ENCODE peak calls at places on chromosomes 12 and 14, in seven cellular contexts. One of them, this sample, is unnamed.

GRCh38 chr12:96454396-96454795 is 35.0 kb upstream of the CFAP54 start:
- DNase-seq in neuronal stem cell: no peak
- DNase-seq in mammary epithelial cell: peak; percentile 71
- DNase-seq in MM.1S: no peak
- DNase-seq in neural progenitor cell: no peak
- DNase-seq in endothelial cell of umbilical vein: no peak
- DNase-seq in HCT116: no peak
- DNase-seq in this sample: no peak

GRCh38 chr12:104975621-104976343 is 10.3 kb upstream of the NOPCHAP1 start:
- DNase-seq in MM.1S: no peak
- DNase-seq in mammary epithelial cell: peak; percentile 82
- DNase-seq in neuronal stem cell: no peak
- DNase-seq in neural progenitor cell: no peak
- DNase-seq in HCT116: no peak
- DNase-seq in endothelial cell of umbilical vein: no peak
- DNase-seq in this sample: no peak

GRCh38 chr14:90720336-90720735 is 95.9 kb downstream of the TTC7B start:
- DNase-seq in HCT116: no peak
- DNase-seq in mammary epithelial cell: no peak
- DNase-seq in neural progenitor cell: no peak
- DNase-seq in MM.1S: no peak
- DNase-seq in endothelial cell of umbilical vein: no peak
- DNase-seq in neuronal stem cell: no peak
- DNase-seq in this sample: no peak

GRCh38 chr14:91754819-91755218 is 22.9 kb upstream of the CATSPERB start:
- DNase-seq in MM.1S: no peak
- DNase-seq in mammary epithelial cell: no peak
- DNase-seq in HCT116: no peak
- DNase-seq in endothelial cell of umbilical vein: no peak
- DNase-seq in neural progenitor cell: no peak
- DNase-seq in neuronal stem cell: no peak
- DNase-seq in this sample: peak; percentile 62

GRCh38 chr12:66467932-66468331 is 165.6 kb downstream of the HELB start:
- DNase-seq in HCT116: peak; percentile 46
- DNase-seq in mammary epithelial cell: peak; percentile 6
- DNase-seq in MM.1S: peak; percentile 7
- DNase-seq in endothelial cell of umbilical vein: no peak
- DNase-seq in neural progenitor cell: no peak
- DNase-seq in neuronal stem cell: no peak
- DNase-seq in this sample: no peak

GRCh38 chr12:118357327-118358007 is 15.2 kb downstream of the TAOK3 start:
- DNase-seq in neural progenitor cell: no peak
- DNase-seq in endothelial cell of umbilical vein: peak; percentile 70
- DNase-seq in neuronal stem cell: no peak
- DNase-seq in MM.1S: no peak
- DNase-seq in HCT116: peak; percentile 63
- DNase-seq in mammary epithelial cell: peak; percentile 54
- DNase-seq in this sample: peak; percentile 71

GRCh38 chr12:2119266-2119665 is 66.5 kb downstream of the CACNA1C start:
- DNase-seq in endothelial cell of umbilical vein: no peak
- DNase-seq in HCT116: no peak
- DNase-seq in mammary epithelial cell: no peak
- DNase-seq in neural progenitor cell: no peak
- DNase-seq in neuronal stem cell: no peak
- DNase-seq in MM.1S: no peak
- DNase-seq in this sample: no peak

GRCh38 chr14:96096639-96097610 is 57.8 kb downstream of the C14orf132 start:
- DNase-seq in HCT116: no peak
- DNase-seq in endothelial cell of umbilical vein: no peak
- DNase-seq in MM.1S: no peak
- DNase-seq in neural progenitor cell: no peak
- DNase-seq in neuronal stem cell: no peak
- DNase-seq in mammary epithelial cell: no peak
- DNase-seq in this sample: no peak

GRCh38 chr12:122979908-122980191 is 631 bp upstream of the ARL6IP4 start:
- DNase-seq in mammary epithelial cell: peak; percentile 16
- DNase-seq in HCT116: no peak
- DNase-seq in neural progenitor cell: peak; percentile 34
- DNase-seq in MM.1S: no peak
- DNase-seq in endothelial cell of umbilical vein: no peak
- DNase-seq in neuronal stem cell: no peak
- DNase-seq in this sample: no peak

GRCh38 chr14:105541218-105541617 is 14.8 kb downstream of the TMEM121 start:
- DNase-seq in neural progenitor cell: no peak
- DNase-seq in endothelial cell of umbilical vein: no peak
- DNase-seq in neuronal stem cell: no peak
- DNase-seq in mammary epithelial cell: no peak
- DNase-seq in MM.1S: no peak
- DNase-seq in HCT116: no peak
- DNase-seq in this sample: no peak

GRCh38 chr14:91911474-91912032 is 35.9 kb downstream of the FBLN5 start:
- DNase-seq in neuronal stem cell: peak; percentile 26
- DNase-seq in endothelial cell of umbilical vein: peak; percentile 49
- DNase-seq in MM.1S: peak; percentile 7
- DNase-seq in HCT116: peak; percentile 40
- DNase-seq in mammary epithelial cell: peak; percentile 35
- DNase-seq in neural progenitor cell: peak; percentile 73
- DNase-seq in this sample: peak; percentile 39

GRCh38 chr12:100554608-100555077 is 18.8 kb upstream of the GAS2L3 start:
- DNase-seq in MM.1S: peak; percentile 57
- DNase-seq in neural progenitor cell: peak; percentile 82
- DNase-seq in HCT116: peak; percentile 86
- DNase-seq in neuronal stem cell: peak; percentile 73
- DNase-seq in endothelial cell of umbilical vein: peak; percentile 96
- DNase-seq in mammary epithelial cell: peak; percentile 70
- DNase-seq in this sample: peak; percentile 44

GRCh38 chr12:38427442-38427841 is 110.9 kb downstream of the ALG10B start:
- DNase-seq in neural progenitor cell: no peak
- DNase-seq in endothelial cell of umbilical vein: no peak
- DNase-seq in MM.1S: peak; percentile 43
- DNase-seq in mammary epithelial cell: peak; percentile 52
- DNase-seq in neuronal stem cell: no peak
- DNase-seq in HCT116: no peak
- DNase-seq in this sample: no peak

GRCh38 chr14:32567543-32568384 is 238.7 kb downstream of the AKAP6 start:
- DNase-seq in HCT116: no peak
- DNase-seq in neuronal stem cell: no peak
- DNase-seq in neural progenitor cell: no peak
- DNase-seq in endothelial cell of umbilical vein: peak; percentile 40
- DNase-seq in mammary epithelial cell: no peak
- DNase-seq in MM.1S: no peak
- DNase-seq in this sample: no peak

GRCh38 chr12:12072064-12072760 is 1.5 kb downstream of the BCL2L14 start:
- DNase-seq in HCT116: no peak
- DNase-seq in neural progenitor cell: no peak
- DNase-seq in MM.1S: no peak
- DNase-seq in mammary epithelial cell: no peak
- DNase-seq in endothelial cell of umbilical vein: no peak
- DNase-seq in neuronal stem cell: no peak
- DNase-seq in this sample: peak; percentile 78

GRCh38 chr12:122099280-122099749 is 20.8 kb downstream of the MLXIP start:
- DNase-seq in mammary epithelial cell: no peak
- DNase-seq in neural progenitor cell: no peak
- DNase-seq in MM.1S: no peak
- DNase-seq in neuronal stem cell: no peak
- DNase-seq in HCT116: no peak
- DNase-seq in endothelial cell of umbilical vein: no peak
- DNase-seq in this sample: no peak

GRCh38 chr14:85587152-85587697 is 57.3 kb downstream of the FLRT2 start:
- DNase-seq in neuronal stem cell: no peak
- DNase-seq in HCT116: no peak
- DNase-seq in neural progenitor cell: no peak
- DNase-seq in endothelial cell of umbilical vein: no peak
- DNase-seq in MM.1S: peak; percentile 32
- DNase-seq in mammary epithelial cell: peak; percentile 72
- DNase-seq in this sample: no peak

GRCh38 chr14:69592923-69593677 is 18.3 kb upstream of the SUSD6 start:
- DNase-seq in neural progenitor cell: peak; percentile 72
- DNase-seq in endothelial cell of umbilical vein: no peak
- DNase-seq in MM.1S: no peak
- DNase-seq in mammary epithelial cell: no peak
- DNase-seq in HCT116: no peak
- DNase-seq in neuronal stem cell: no peak
- DNase-seq in this sample: peak; percentile 58

GRCh38 chr14:101192661-101193000 is 289.1 kb upstream of the RTL1 start:
- DNase-seq in HCT116: no peak
- DNase-seq in mammary epithelial cell: no peak
- DNase-seq in neuronal stem cell: no peak
- DNase-seq in neural progenitor cell: no peak
- DNase-seq in endothelial cell of umbilical vein: no peak
- DNase-seq in MM.1S: no peak
- DNase-seq in this sample: no peak

GRCh38 chr12:84058136-84058535 is 854.5 kb downstream of the SLC6A15 start:
- DNase-seq in neuronal stem cell: no peak
- DNase-seq in HCT116: no peak
- DNase-seq in endothelial cell of umbilical vein: no peak
- DNase-seq in mammary epithelial cell: no peak
- DNase-seq in neural progenitor cell: peak; percentile 9
- DNase-seq in MM.1S: no peak
- DNase-seq in this sample: no peak

GRCh38 chr12:79983969-79984629 is 49.2 kb upstream of the PPP1R12A start:
- DNase-seq in mammary epithelial cell: peak; percentile 33
- DNase-seq in MM.1S: no peak
- DNase-seq in neuronal stem cell: no peak
- DNase-seq in endothelial cell of umbilical vein: no peak
- DNase-seq in neural progenitor cell: peak; percentile 42
- DNase-seq in HCT116: no peak
- DNase-seq in this sample: no peak

GRCh38 chr12:1917172-1918070 is 1.0 kb downstream of the CACNA2D4 start:
- DNase-seq in endothelial cell of umbilical vein: no peak
- DNase-seq in neuronal stem cell: no peak
- DNase-seq in neural progenitor cell: no peak
- DNase-seq in MM.1S: no peak
- DNase-seq in HCT116: no peak
- DNase-seq in mammary epithelial cell: no peak
- DNase-seq in this sample: peak; percentile 20

GRCh38 chr14:68544150-68544892 is 248.5 kb downstream of the ZFP36L1 start:
- DNase-seq in HCT116: no peak
- DNase-seq in neuronal stem cell: no peak
- DNase-seq in MM.1S: no peak
- DNase-seq in endothelial cell of umbilical vein: peak; percentile 85
- DNase-seq in neural progenitor cell: no peak
- DNase-seq in mammary epithelial cell: peak; percentile 99
- DNase-seq in this sample: peak; percentile 60
- H3K27ac ChIP-seq in HCT116: peak overlapping the region; percentile 64
- H3K27ac ChIP-seq in neuronal stem cell: no peak overlapping the region
- H3K27ac ChIP-seq in MM.1S: no peak overlapping the region
- H3K27ac ChIP-seq in endothelial cell of umbilical vein: no peak overlapping the region
- H3K27ac ChIP-seq in neural progenitor cell: no peak overlapping the region
- H3K27ac ChIP-seq in mammary epithelial cell: peak overlapping the region; percentile 98
- H3K27ac ChIP-seq in this sample: peak overlapping the region; percentile 42

DNA sequence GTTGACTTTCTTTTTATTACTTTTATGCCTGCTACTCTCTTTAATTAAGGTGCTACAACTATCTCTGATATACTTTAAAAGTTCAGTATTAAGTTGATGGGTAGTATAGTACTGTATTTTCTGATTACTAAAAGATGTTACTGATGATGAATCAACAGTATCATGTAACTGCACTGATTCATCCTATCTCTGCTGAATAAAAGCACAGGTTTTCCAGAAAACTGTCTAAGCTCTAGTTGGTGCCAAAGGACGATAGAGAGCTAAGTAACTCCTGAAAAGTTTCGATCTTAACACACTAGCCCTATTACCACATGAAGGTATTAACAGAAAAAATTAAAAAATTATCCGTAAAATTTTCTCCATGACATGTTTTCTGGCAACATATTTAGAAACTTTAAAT is 2.1 kb downstream of the SCAF11 start:
- DNase-seq in neural progenitor cell: no peak
- DNase-seq in mammary epithelial cell: peak; percentile 63
- DNase-seq in endothelial cell of umbilical vein: no peak
- DNase-seq in MM.1S: no peak
- DNase-seq in HCT116: no peak
- DNase-seq in neuronal stem cell: no peak
- DNase-seq in this sample: no peak
- H3K9ac ChIP-seq in neural progenitor cell: no peak overlapping the region
- H3K9ac ChIP-seq in mammary epithelial cell: peak overlapping the region; percentile 87
- H3K9ac ChIP-seq in endothelial cell of umbilical vein: no peak overlapping the region
- H3K9ac ChIP-seq in MM.1S: peak overlapping the region; percentile 95
- H3K9ac ChIP-seq in HCT116: no peak overlapping the region
- H3K9ac ChIP-seq in neuronal stem cell: no peak overlapping the region
- H3K9ac ChIP-seq in this sample: no peak overlapping the region

DNA sequence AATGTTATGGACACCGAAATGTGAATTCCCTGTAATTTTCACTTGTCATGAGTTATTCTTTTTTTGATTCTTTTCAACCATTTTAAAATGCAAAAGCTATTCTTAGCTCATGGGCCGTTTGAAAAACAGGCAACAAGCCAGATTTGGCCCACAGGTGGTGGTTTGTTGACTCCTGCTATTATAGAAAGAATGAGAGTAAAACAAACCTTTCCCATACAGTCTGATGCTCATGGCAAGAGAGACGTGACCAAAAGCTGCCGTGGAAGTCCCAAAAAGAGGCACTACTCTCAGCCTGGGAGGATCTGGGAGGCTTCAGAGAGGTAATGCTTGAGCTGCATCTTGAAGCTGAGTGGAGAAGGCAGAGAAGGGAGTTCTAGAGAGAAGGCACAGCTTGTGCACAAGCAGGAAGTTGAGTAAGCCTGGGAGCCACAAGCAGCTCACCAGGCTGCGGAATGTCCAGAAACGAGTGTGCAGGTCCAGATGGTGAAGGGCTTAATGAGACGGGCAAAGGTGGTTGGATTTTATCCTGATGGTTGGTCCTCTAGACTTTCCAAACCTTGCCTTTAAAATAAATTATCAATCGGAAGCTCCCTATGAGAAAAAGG is 9.6 kb downstream of the PLXNC1 start:
- DNase-seq in MM.1S: peak; percentile 64
- DNase-seq in endothelial cell of umbilical vein: no peak
- DNase-seq in HCT116: no peak
- DNase-seq in mammary epithelial cell: no peak
- DNase-seq in neuronal stem cell: no peak
- DNase-seq in neural progenitor cell: no peak
- DNase-seq in this sample: no peak
- H3K27ac ChIP-seq in MM.1S: peak overlapping the region; percentile 89
- H3K27ac ChIP-seq in endothelial cell of umbilical vein: no peak overlapping the region
- H3K27ac ChIP-seq in HCT116: no peak overlapping the region
- H3K27ac ChIP-seq in mammary epithelial cell: no peak overlapping the region
- H3K27ac ChIP-seq in neuronal stem cell: no peak overlapping the region
- H3K27ac ChIP-seq in neural progenitor cell: no peak overlapping the region
- H3K27ac ChIP-seq in this sample: no peak overlapping the region

GRCh38 chr12:15787801-15788200 is 1.4 kb downstream of the EPS8 start:
- DNase-seq in neuronal stem cell: no peak
- DNase-seq in HCT116: no peak
- DNase-seq in mammary epithelial cell: peak; percentile 31
- DNase-seq in endothelial cell of umbilical vein: no peak
- DNase-seq in neural progenitor cell: no peak
- DNase-seq in MM.1S: no peak
- DNase-seq in this sample: no peak

GRCh38 chr12:15794196-15794595 is 5.0 kb upstream of the EPS8 start:
- DNase-seq in endothelial cell of umbilical vein: no peak
- DNase-seq in mammary epithelial cell: no peak
- DNase-seq in neuronal stem cell: no peak
- DNase-seq in neural progenitor cell: peak; percentile 13
- DNase-seq in HCT116: no peak
- DNase-seq in MM.1S: no peak
- DNase-seq in this sample: no peak

GRCh38 chr12:15788266-15789214 is 648 bp downstream of the EPS8 start:
- DNase-seq in endothelial cell of umbilical vein: peak; percentile 53
- DNase-seq in mammary epithelial cell: peak; percentile 75
- DNase-seq in neuronal stem cell: peak; percentile 14
- DNase-seq in MM.1S: peak; percentile 49
- DNase-seq in neural progenitor cell: peak; percentile 59
- DNase-seq in HCT116: peak; percentile 34
- DNase-seq in this sample: peak; percentile 68

GRCh38 chr12:15794836-15795235 is 5.6 kb upstream of the EPS8 start:
- DNase-seq in neuronal stem cell: no peak
- DNase-seq in endothelial cell of umbilical vein: no peak
- DNase-seq in HCT116: no peak
- DNase-seq in mammary epithelial cell: no peak
- DNase-seq in MM.1S: no peak
- DNase-seq in neural progenitor cell: no peak
- DNase-seq in this sample: no peak

GRCh38 chr12:15789215-15790171 is at the start of gene EPS8:
- DNase-seq in mammary epithelial cell: peak; percentile 91
- DNase-seq in neural progenitor cell: peak; percentile 95
- DNase-seq in neuronal stem cell: peak; percentile 92
- DNase-seq in endothelial cell of umbilical vein: peak; percentile 94
- DNase-seq in HCT116: peak; percentile 74
- DNase-seq in MM.1S: peak; percentile 95
- DNase-seq in this sample: peak; percentile 93
- H3K9ac ChIP-seq in mammary epithelial cell: peak within 1 kb of the TSS; percentile 87
- H3K9ac ChIP-seq in neural progenitor cell: peak within 1 kb of the TSS; percentile 22
- H3K9ac ChIP-seq in neuronal stem cell: peak within 1 kb of the TSS; percentile 92
- H3K9ac ChIP-seq in endothelial cell of umbilical vein: peak within 1 kb of the TSS; percentile 81
- H3K9ac ChIP-seq in HCT116: peak within 1 kb of the TSS; percentile 73
- H3K9ac ChIP-seq in MM.1S: peak within 1 kb of the TSS; percentile 55
- H3K9ac ChIP-seq in this sample: peak within 1 kb of the TSS; percentile 78

This sample was measured in colonic mucosa.